ENCODE peak calls at places on chromosomes 16 and 17, in nine cellular contexts. X is GM13977, V is neural progenitor cell, W is kidney, D is uterus, T is lower leg skin, I is mesothelial cell of epicardium, L is HFFc6, Z is HCT116. P is an unnamed sample.

GRCh38 chr16:50469744-50470301 is 78.4 kb upstream of the NKD1 start:
- DNase-seq in X (no peak), V (peak), W (no peak), D (no peak), T (no peak), I (no peak), L (no peak), Z (no peak), P (no peak)

GRCh38 chr17:4154201-4154600 is 11.2 kb downstream of the CYB5D2 start:
- DNase-seq in X (no peak), V (no peak), W (no peak), D (no peak), T (no peak), I (no peak), L (no peak), Z (no peak), P (no peak)

GRCh38 chr16:64133396-64133795 is 988.5 kb downstream of the CDH11 start:
- DNase-seq in X (no peak), V (no peak), W (no peak), D (no peak), T (no peak), I (no peak), L (no peak), Z (no peak), P (no peak)

GRCh38 chr17:36544320-36545092 is at the start of gene GGNBP2:
- DNase-seq in X (peak), V (peak), W (peak), D (peak), T (peak), I (peak), L (peak), Z (peak), P (peak)

GRCh38 chr16:20310421-20311395 is 16.6 kb downstream of the GP2 start:
- DNase-seq in X (no peak), V (no peak), W (no peak), D (no peak), T (no peak), I (no peak), L (no peak), Z (no peak), P (no peak)

GRCh38 chr17:17503566-17504130 is 7.5 kb upstream of the RASD1 start:
- DNase-seq in X (no peak), V (no peak), W (peak), D (no peak), T (no peak), I (no peak), L (no peak), Z (no peak), P (no peak)

GRCh38 chr17:81914103-81914850 is 3.1 kb upstream of the PCYT2 start:
- DNase-seq in X (no peak), V (no peak), W (no peak), D (no peak), T (no peak), I (no peak), L (no peak), Z (no peak), P (no peak)

GRCh38 chr17:61872099-61872498 is 8.8 kb upstream of the BRIP1 start:
- DNase-seq in X (no peak), V (no peak), W (no peak), D (no peak), T (no peak), I (no peak), L (no peak), Z (no peak), P (no peak)

GRCh38 chr17:51946311-51946710 is 212.2 kb downstream of the CA10 start:
- DNase-seq in X (no peak), V (no peak), W (no peak), D (no peak), T (no peak), I (no peak), L (no peak), Z (no peak), P (no peak)

GRCh38 chr17:27921077-27921476 is 27.9 kb upstream of the LYRM9 start:
- DNase-seq in X (no peak), V (no peak), W (no peak), D (no peak), T (no peak), I (no peak), L (no peak), Z (no peak), P (no peak)
- TF ChIP-seq CTCF in X (no peak), V (no peak), W (no peak), D (no peak), T (no peak), I (no peak), L (no peak), Z (no peak), P (no peak)

DNA sequence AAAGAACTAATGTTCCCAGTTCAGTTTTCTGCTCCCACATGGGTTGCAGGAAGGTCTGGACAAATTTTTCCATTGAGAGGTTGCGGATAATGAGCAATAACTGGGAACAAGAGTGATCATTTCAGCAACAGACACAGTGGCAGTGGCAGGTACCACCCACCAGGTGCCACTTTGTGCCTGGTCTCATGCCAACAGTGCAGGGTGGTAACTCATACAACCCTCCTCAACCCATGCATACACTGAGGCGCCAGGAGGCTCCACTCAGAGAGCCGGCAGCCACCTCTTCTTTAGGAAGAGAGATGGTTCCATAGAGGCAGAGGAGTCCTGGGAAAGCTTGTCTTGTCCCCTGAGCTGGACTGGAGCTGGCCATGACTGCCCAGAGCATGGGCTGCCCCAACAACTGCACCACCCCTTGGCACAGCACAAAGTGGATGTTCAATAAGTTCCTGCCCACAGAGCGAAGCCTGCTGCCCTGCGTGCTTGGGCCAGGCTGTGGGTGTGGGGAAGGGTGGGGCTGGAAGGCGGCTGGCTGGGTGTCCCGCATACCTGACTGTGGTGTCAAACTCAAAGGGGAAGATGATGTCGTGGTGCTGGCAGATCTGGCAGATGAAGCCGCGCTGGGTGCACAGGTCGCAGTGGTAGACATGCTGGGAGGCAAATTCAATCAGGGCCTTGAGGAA is 6.4 kb upstream of the ARHGAP27 start:
- DNase-seq in X (no peak), V (no peak), W (peak), D (no peak), T (no peak), I (no peak), L (no peak), Z (no peak), P (no peak)
- TF ChIP-seq CTCF in X (no peak), V (no peak), W (no peak), D (no peak), T (no peak), I (no peak), L (peak), Z (no peak), P (no peak)

DNA sequence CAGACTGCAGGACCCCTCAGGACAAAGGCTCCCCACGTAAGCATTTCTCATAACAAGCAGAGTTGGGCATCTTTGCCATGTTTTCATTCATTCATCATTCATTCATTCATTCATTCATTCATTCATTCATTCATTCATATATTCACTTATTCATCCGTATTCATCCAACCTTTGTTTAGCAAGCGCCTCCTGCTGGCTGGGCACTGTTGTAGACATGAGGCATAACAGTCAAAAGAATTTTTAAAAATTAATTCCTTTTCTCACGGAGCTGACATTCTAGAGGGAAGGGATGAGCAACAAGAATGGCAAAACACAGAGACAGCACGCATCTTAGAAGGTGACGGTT is 351.7 kb upstream of the TNRC6C start:
- DNase-seq in X (no peak), V (no peak), W (no peak), D (no peak), T (no peak), I (no peak), L (no peak), Z (no peak), P (no peak)
- TF ChIP-seq CTCF in X (no peak), V (no peak), W (no peak), D (no peak), T (no peak), I (peak), L (peak), Z (peak), P (no peak)

DNA sequence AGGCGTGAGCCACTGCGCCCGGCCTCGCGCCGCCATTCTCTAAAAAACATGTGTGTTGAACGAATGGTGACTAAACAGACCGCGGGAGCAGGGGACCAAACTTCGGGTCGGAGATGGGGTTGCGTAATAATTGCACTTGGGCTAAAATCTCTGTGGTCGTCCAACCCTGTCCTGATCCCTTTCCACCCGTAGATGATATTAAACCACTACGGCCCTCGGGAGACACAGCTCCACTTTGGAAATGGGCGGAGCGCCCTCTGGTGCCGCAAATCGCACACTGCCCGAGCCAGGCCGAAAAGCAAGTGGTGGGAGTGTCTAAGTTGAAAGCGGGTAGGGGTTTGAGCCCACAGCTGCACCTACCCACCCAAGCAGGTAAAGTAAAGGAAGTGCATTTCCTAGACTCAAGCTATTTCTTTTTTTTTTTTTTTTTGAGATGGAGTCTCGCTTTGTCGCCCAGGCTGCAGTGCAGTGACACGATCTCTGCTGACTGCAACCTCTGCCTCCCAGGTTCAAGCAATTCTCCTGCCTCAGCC is 17.0 kb downstream of the CAVIN1 start:
- DNase-seq in X (peak), V (peak), W (peak), D (peak), T (peak), I (peak), L (peak), Z (no peak), P (peak)
- TF ChIP-seq CTCF in X (peak), V (peak), W (peak), D (peak), T (no peak), I (peak), L (peak), Z (peak), P (peak)

GRCh38 chr16:66578596-66579531 is at the start of gene CMTM2:
- DNase-seq in X (peak), V (no peak), W (no peak), D (no peak), T (no peak), I (no peak), L (no peak), Z (no peak), P (no peak)
- TF ChIP-seq CTCF in X (no peak), V (no peak), W (no peak), D (no peak), T (no peak), I (no peak), L (no peak), Z (no peak), P (no peak)